ENCODE peak calls at places on chromosome 5, in ten cellular contexts. One of them, this sample, is unnamed.

GRCh38 chr5:8650197-8650596 is 781.2 kb downstream of the MTRR start:
- DNase-seq in endodermal cell: no peak
- DNase-seq in cardiac fibroblast: no peak
- DNase-seq in endothelial cell: no peak
- DNase-seq in IMR-90: peak; percentile 4
- DNase-seq in GM20000: no peak
- DNase-seq in mesothelial cell of epicardium: no peak
- DNase-seq in tibial nerve: no peak
- DNase-seq in GM13977: no peak
- DNase-seq in endothelial cell of umbilical vein: no peak
- DNase-seq in this sample: no peak

GRCh38 chr5:142636093-142636492 is 49.8 kb downstream of the FGF1 start:
- DNase-seq in cardiac fibroblast: no peak
- DNase-seq in endodermal cell: no peak
- DNase-seq in endothelial cell: no peak
- DNase-seq in GM20000: no peak
- DNase-seq in endothelial cell of umbilical vein: no peak
- DNase-seq in IMR-90: no peak
- DNase-seq in tibial nerve: no peak
- DNase-seq in GM13977: no peak
- DNase-seq in mesothelial cell of epicardium: no peak
- DNase-seq in this sample: no peak

GRCh38 chr5:149282027-149282965 is 10.6 kb downstream of the AFAP1L1 start:
- DNase-seq in endodermal cell: no peak
- DNase-seq in endothelial cell of umbilical vein: no peak
- DNase-seq in mesothelial cell of epicardium: no peak
- DNase-seq in cardiac fibroblast: no peak
- DNase-seq in tibial nerve: no peak
- DNase-seq in GM20000: no peak
- DNase-seq in endothelial cell: no peak
- DNase-seq in IMR-90: no peak
- DNase-seq in GM13977: no peak
- DNase-seq in this sample: no peak

GRCh38 chr5:50807661-50808060 is 141.2 kb downstream of the PARP8 start:
- DNase-seq in endothelial cell: no peak
- DNase-seq in endodermal cell: no peak
- DNase-seq in tibial nerve: no peak
- DNase-seq in cardiac fibroblast: peak; percentile 66
- DNase-seq in mesothelial cell of epicardium: no peak
- DNase-seq in GM20000: no peak
- DNase-seq in GM13977: no peak
- DNase-seq in endothelial cell of umbilical vein: no peak
- DNase-seq in IMR-90: peak; percentile 16
- DNase-seq in this sample: no peak

GRCh38 chr5:6626494-6626893 is 6.3 kb downstream of the NSUN2 start:
- DNase-seq in endothelial cell: no peak
- DNase-seq in mesothelial cell of epicardium: no peak
- DNase-seq in tibial nerve: no peak
- DNase-seq in endothelial cell of umbilical vein: no peak
- DNase-seq in GM20000: no peak
- DNase-seq in endodermal cell: no peak
- DNase-seq in IMR-90: no peak
- DNase-seq in GM13977: no peak
- DNase-seq in cardiac fibroblast: no peak
- DNase-seq in this sample: no peak

GRCh38 chr5:176652136-176652535 is 4.9 kb downstream of the TSPAN17 start:
- DNase-seq in endothelial cell of umbilical vein: no peak
- DNase-seq in GM13977: no peak
- DNase-seq in mesothelial cell of epicardium: no peak
- DNase-seq in GM20000: no peak
- DNase-seq in endothelial cell: no peak
- DNase-seq in IMR-90: no peak
- DNase-seq in tibial nerve: no peak
- DNase-seq in endodermal cell: peak; percentile 81
- DNase-seq in cardiac fibroblast: no peak
- DNase-seq in this sample: no peak

GRCh38 chr5:83513491-83513890 is 41.9 kb downstream of the VCAN start:
- DNase-seq in tibial nerve: no peak
- DNase-seq in IMR-90: no peak
- DNase-seq in cardiac fibroblast: no peak
- DNase-seq in endothelial cell of umbilical vein: no peak
- DNase-seq in endodermal cell: no peak
- DNase-seq in endothelial cell: no peak
- DNase-seq in GM13977: no peak
- DNase-seq in mesothelial cell of epicardium: no peak
- DNase-seq in GM20000: no peak
- DNase-seq in this sample: no peak

GRCh38 chr5:178340187-178340586 is 107.6 kb upstream of the PHYKPL start:
- DNase-seq in endothelial cell of umbilical vein: no peak
- DNase-seq in cardiac fibroblast: no peak
- DNase-seq in IMR-90: no peak
- DNase-seq in endodermal cell: no peak
- DNase-seq in endothelial cell: no peak
- DNase-seq in tibial nerve: no peak
- DNase-seq in GM20000: no peak
- DNase-seq in GM13977: no peak
- DNase-seq in mesothelial cell of epicardium: no peak
- DNase-seq in this sample: no peak

GRCh38 chr5:151961557-151961956 is 36.9 kb upstream of the GLRA1 start:
- DNase-seq in tibial nerve: no peak
- DNase-seq in mesothelial cell of epicardium: no peak
- DNase-seq in cardiac fibroblast: no peak
- DNase-seq in IMR-90: no peak
- DNase-seq in endodermal cell: peak; percentile 55
- DNase-seq in GM20000: no peak
- DNase-seq in GM13977: no peak
- DNase-seq in endothelial cell of umbilical vein: no peak
- DNase-seq in endothelial cell: no peak
- DNase-seq in this sample: no peak

GRCh38 chr5:38896760-38897159 is 50.9 kb downstream of the OSMR start:
- DNase-seq in endodermal cell: no peak
- DNase-seq in GM13977: no peak
- DNase-seq in mesothelial cell of epicardium: no peak
- DNase-seq in IMR-90: no peak
- DNase-seq in endothelial cell: no peak
- DNase-seq in tibial nerve: no peak
- DNase-seq in endothelial cell of umbilical vein: no peak
- DNase-seq in GM20000: no peak
- DNase-seq in cardiac fibroblast: no peak
- DNase-seq in this sample: no peak

GRCh38 chr5:38905516-38905915 is 59.7 kb downstream of the OSMR start:
- DNase-seq in mesothelial cell of epicardium: no peak
- DNase-seq in endothelial cell of umbilical vein: no peak
- DNase-seq in GM20000: no peak
- DNase-seq in IMR-90: peak; percentile 26
- DNase-seq in GM13977: no peak
- DNase-seq in endothelial cell: no peak
- DNase-seq in cardiac fibroblast: peak; percentile 51
- DNase-seq in endodermal cell: no peak
- DNase-seq in tibial nerve: no peak
- DNase-seq in this sample: no peak

DNA sequence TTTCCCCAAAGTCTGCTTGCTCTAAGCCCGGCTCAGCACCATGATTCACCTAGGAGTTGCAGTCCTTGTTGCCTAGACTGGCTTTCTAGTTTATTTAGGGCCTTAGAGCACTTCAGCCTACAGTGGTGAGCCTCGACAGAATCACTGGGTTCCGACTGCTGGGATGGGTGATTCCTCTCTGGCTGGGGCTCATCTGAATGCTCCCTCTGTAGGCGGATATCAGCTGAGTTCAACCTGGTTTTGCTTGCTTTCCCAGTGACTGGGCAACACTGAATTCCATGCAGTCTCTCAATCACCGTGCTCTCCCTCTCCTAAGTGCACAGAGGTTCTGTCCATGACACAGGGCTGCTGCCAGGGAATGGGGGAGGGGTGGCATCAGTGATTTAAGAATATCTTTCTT is 54.1 kb downstream of the OSMR start:
- DNase-seq in mesothelial cell of epicardium: no peak
- DNase-seq in IMR-90: no peak
- DNase-seq in GM13977: no peak
- DNase-seq in cardiac fibroblast: no peak
- DNase-seq in tibial nerve: no peak
- DNase-seq in endothelial cell of umbilical vein: no peak
- DNase-seq in GM20000: no peak
- DNase-seq in endothelial cell: no peak
- DNase-seq in endodermal cell: no peak
- DNase-seq in this sample: no peak
- TF ChIP-seq CTCF in mesothelial cell of epicardium: no peak
- TF ChIP-seq CTCF in IMR-90: no peak
- TF ChIP-seq CTCF in GM13977: no peak
- TF ChIP-seq CTCF in cardiac fibroblast: no peak
- TF ChIP-seq CTCF in tibial nerve: no peak
- TF ChIP-seq CTCF in endothelial cell of umbilical vein: no peak
- TF ChIP-seq CTCF in GM20000: no peak
- TF ChIP-seq CTCF in endothelial cell: no peak
- TF ChIP-seq CTCF in endodermal cell: peak; percentile 28
- TF ChIP-seq CTCF in this sample: no peak

DNA sequence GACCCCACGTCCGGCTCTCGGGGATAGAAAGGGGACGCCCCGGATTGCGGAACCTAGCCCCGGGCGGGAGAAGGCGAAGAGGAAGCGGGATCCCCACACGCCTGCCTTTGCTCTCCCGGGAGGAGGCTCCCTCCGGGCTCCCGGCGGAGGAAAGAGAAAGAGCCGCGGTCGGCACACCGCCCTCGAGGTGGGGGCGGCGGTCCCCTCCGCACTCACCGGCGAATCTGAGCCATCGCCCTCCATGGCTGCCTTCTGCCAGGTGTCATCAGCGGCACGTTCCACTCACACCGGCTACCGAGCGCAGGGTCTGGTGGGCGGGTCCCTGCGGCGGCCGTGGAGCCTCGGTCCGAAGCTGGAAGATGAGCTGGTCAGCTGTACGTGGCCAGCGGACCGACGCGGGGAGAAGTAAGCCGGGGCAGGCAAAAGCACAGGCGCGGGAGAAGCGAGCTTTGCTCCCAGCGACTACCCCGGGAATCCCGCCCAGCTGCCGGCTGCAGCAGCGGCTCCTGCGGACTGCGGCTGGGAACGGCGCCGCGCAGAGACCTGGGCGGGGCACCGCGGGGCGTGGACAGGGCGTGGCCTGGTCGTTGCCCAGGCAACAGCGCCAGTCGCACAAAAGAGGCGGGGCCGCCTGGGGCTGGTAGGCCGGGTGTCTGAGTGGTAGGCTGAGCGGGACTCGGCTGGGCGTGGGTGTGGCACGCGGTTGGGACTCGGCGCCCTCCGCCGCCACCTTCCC is at the start of gene TRIM36:
- DNase-seq in cardiac fibroblast: peak; percentile 89
- DNase-seq in GM20000: peak; percentile 96
- DNase-seq in tibial nerve: peak; percentile 83
- DNase-seq in IMR-90: peak; percentile 79
- DNase-seq in endothelial cell of umbilical vein: peak; percentile 90
- DNase-seq in mesothelial cell of epicardium: peak; percentile 95
- DNase-seq in GM13977: peak; percentile 94
- DNase-seq in endothelial cell: peak; percentile 97
- DNase-seq in endodermal cell: peak; percentile 99
- DNase-seq in this sample: peak; percentile 92
- TF ChIP-seq CTCF in cardiac fibroblast: no peak
- TF ChIP-seq CTCF in GM20000: no peak
- TF ChIP-seq CTCF in tibial nerve: no peak
- TF ChIP-seq CTCF in IMR-90: peak; percentile 26
- TF ChIP-seq CTCF in endothelial cell of umbilical vein: no peak
- TF ChIP-seq CTCF in mesothelial cell of epicardium: no peak
- TF ChIP-seq CTCF in GM13977: peak; percentile 24
- TF ChIP-seq CTCF in endothelial cell: no peak
- TF ChIP-seq CTCF in endodermal cell: peak; percentile 29
- TF ChIP-seq CTCF in this sample: peak; percentile 18

GRCh38 chr5:166377756-166378155 is 1913.7 kb upstream of the WWC1 start:
- DNase-seq in endothelial cell of umbilical vein: no peak
- DNase-seq in mesothelial cell of epicardium: no peak
- DNase-seq in tibial nerve: no peak
- DNase-seq in endodermal cell: no peak
- DNase-seq in GM13977: no peak
- DNase-seq in GM20000: no peak
- DNase-seq in cardiac fibroblast: no peak
- DNase-seq in IMR-90: no peak
- DNase-seq in endothelial cell: no peak
- DNase-seq in this sample: no peak
- TF ChIP-seq CTCF in endothelial cell of umbilical vein: no peak
- TF ChIP-seq CTCF in mesothelial cell of epicardium: no peak
- TF ChIP-seq CTCF in tibial nerve: no peak
- TF ChIP-seq CTCF in endodermal cell: no peak
- TF ChIP-seq CTCF in GM13977: no peak
- TF ChIP-seq CTCF in GM20000: no peak
- TF ChIP-seq CTCF in cardiac fibroblast: no peak
- TF ChIP-seq CTCF in IMR-90: no peak
- TF ChIP-seq CTCF in endothelial cell: no peak
- TF ChIP-seq CTCF in this sample: no peak

DNA sequence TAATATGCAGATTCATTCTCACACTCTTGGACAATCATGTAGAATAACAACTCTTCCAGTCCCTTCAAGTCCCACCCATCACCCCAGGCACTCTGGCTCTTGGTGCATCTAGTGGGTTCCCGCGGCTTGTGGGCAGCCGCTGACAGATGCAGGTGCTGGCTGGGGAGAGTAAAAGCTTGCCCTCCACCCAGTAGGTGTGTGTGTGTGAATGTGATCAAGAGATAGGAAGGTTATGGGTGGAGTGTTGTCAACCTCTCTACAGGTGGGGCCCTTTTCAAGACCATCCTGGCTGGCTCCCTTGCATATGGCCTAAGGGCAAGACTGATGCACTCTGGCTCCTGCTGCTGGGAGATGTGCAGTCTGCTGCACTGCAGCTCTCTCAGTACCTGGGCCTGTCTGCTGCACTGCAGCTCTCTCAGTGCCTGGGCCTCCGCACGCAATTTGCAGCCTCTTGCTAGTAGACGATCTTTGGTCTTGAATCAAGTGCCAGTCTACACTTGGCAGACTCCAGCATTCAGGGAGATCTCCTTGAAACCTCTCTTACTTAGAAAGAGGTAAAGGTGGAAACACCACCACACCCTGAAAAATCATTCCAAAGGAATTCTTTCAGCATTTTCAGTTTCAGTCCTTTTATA is 189.7 kb upstream of the GDNF start:
- DNase-seq in endodermal cell: no peak
- DNase-seq in IMR-90: no peak
- DNase-seq in endothelial cell of umbilical vein: no peak
- DNase-seq in GM13977: no peak
- DNase-seq in mesothelial cell of epicardium: no peak
- DNase-seq in endothelial cell: no peak
- DNase-seq in cardiac fibroblast: no peak
- DNase-seq in tibial nerve: no peak
- DNase-seq in GM20000: no peak
- DNase-seq in this sample: no peak
- TF ChIP-seq CTCF in endodermal cell: no peak
- TF ChIP-seq CTCF in IMR-90: no peak
- TF ChIP-seq CTCF in endothelial cell of umbilical vein: no peak
- TF ChIP-seq CTCF in GM13977: no peak
- TF ChIP-seq CTCF in mesothelial cell of epicardium: no peak
- TF ChIP-seq CTCF in endothelial cell: no peak
- TF ChIP-seq CTCF in cardiac fibroblast: no peak
- TF ChIP-seq CTCF in tibial nerve: no peak
- TF ChIP-seq CTCF in GM20000: no peak
- TF ChIP-seq CTCF in this sample: no peak

This sample was measured in progenitor cell of endocrine pancreas.